ENCODE peak calls at places on chromosomes 13 and 19, in five cellular contexts. One of them, this sample, is unnamed.

GRCh38 chr13:99087954-99088491 is 110.2 kb upstream of the DOCK9 start:
- DNase-seq in upper lobe of right lung: peak; percentile 67
- DNase-seq in pancreas: no peak
- DNase-seq in testis: peak; percentile 27
- DNase-seq in neural progenitor cell: peak; percentile 37
- DNase-seq in this sample: no peak

GRCh38 chr13:64347662-64348061 is 2882.5 kb downstream of the PCDH9 start:
- DNase-seq in testis: no peak
- DNase-seq in pancreas: no peak
- DNase-seq in upper lobe of right lung: no peak
- DNase-seq in neural progenitor cell: no peak
- DNase-seq in this sample: no peak

GRCh38 chr13:110712081-110712848 is 1.2 kb upstream of the ING1 start:
- DNase-seq in neural progenitor cell: peak; percentile 95
- DNase-seq in upper lobe of right lung: peak; percentile 94
- DNase-seq in testis: peak; percentile 92
- DNase-seq in pancreas: peak; percentile 91
- DNase-seq in this sample: peak; percentile 91

GRCh38 chr13:77563110-77563509 is 27.6 kb downstream of the SCEL start:
- DNase-seq in upper lobe of right lung: no peak
- DNase-seq in neural progenitor cell: no peak
- DNase-seq in testis: no peak
- DNase-seq in pancreas: no peak
- DNase-seq in this sample: no peak

GRCh38 chr13:20461481-20461859 is 64.2 kb downstream of the CRYL1 start:
- DNase-seq in pancreas: no peak
- DNase-seq in neural progenitor cell: no peak
- DNase-seq in upper lobe of right lung: no peak
- DNase-seq in testis: no peak
- DNase-seq in this sample: no peak

GRCh38 chr13:28744656-28745055 is 25.9 kb upstream of the SLC46A3 start:
- DNase-seq in pancreas: no peak
- DNase-seq in upper lobe of right lung: no peak
- DNase-seq in testis: no peak
- DNase-seq in neural progenitor cell: no peak
- DNase-seq in this sample: no peak

GRCh38 chr19:29812080-29812880 is 489 bp downstream of the CCNE1 start:
- DNase-seq in testis: no peak
- DNase-seq in upper lobe of right lung: peak; percentile 66
- DNase-seq in neural progenitor cell: peak; percentile 53
- DNase-seq in pancreas: peak; percentile 67
- DNase-seq in this sample: peak; percentile 51

GRCh38 chr13:99663908-99664307 is 162.6 kb downstream of the TM9SF2 start:
- DNase-seq in neural progenitor cell: no peak
- DNase-seq in testis: no peak
- DNase-seq in pancreas: no peak
- DNase-seq in upper lobe of right lung: no peak
- DNase-seq in this sample: no peak

GRCh38 chr13:60572003-60572792 is 175.2 kb downstream of the TDRD3 start:
- DNase-seq in testis: no peak
- DNase-seq in pancreas: no peak
- DNase-seq in upper lobe of right lung: no peak
- DNase-seq in neural progenitor cell: peak; percentile 20
- DNase-seq in this sample: no peak

GRCh38 chr13:99709134-99709533 is 207.9 kb downstream of the TM9SF2 start:
- DNase-seq in neural progenitor cell: peak; percentile 25
- DNase-seq in testis: no peak
- DNase-seq in pancreas: no peak
- DNase-seq in upper lobe of right lung: no peak
- DNase-seq in this sample: no peak

GRCh38 chr13:44141213-44141724 is 232.4 kb upstream of the SERP2 start:
- DNase-seq in testis: peak; percentile 34
- DNase-seq in neural progenitor cell: peak; percentile 20
- DNase-seq in pancreas: no peak
- DNase-seq in upper lobe of right lung: peak; percentile 64
- DNase-seq in this sample: peak; percentile 54

GRCh38 chr19:36103842-36104552 is 6.9 kb upstream of the OVOL3 start:
- DNase-seq in pancreas: no peak
- DNase-seq in testis: no peak
- DNase-seq in upper lobe of right lung: no peak
- DNase-seq in neural progenitor cell: no peak
- DNase-seq in this sample: no peak

GRCh38 chr19:799076-799881 is 2.0 kb downstream of the PTBP1 start:
- DNase-seq in upper lobe of right lung: no peak
- DNase-seq in testis: no peak
- DNase-seq in pancreas: peak; percentile 65
- DNase-seq in neural progenitor cell: peak; percentile 79
- DNase-seq in this sample: no peak

GRCh38 chr19:6161271-6161850 is 25.9 kb downstream of the ACSBG2 start:
- DNase-seq in upper lobe of right lung: peak; percentile 67
- DNase-seq in neural progenitor cell: peak; percentile 12
- DNase-seq in testis: peak; percentile 67
- DNase-seq in pancreas: no peak
- DNase-seq in this sample: peak; percentile 68

GRCh38 chr19:14599548-14600147 is 16.8 kb downstream of the CLEC17A start:
- DNase-seq in pancreas: no peak
- DNase-seq in upper lobe of right lung: no peak
- DNase-seq in testis: no peak
- DNase-seq in neural progenitor cell: no peak
- DNase-seq in this sample: no peak

GRCh38 chr13:45521292-45521691 is 56.6 kb downstream of the COG3 start:
- DNase-seq in testis: no peak
- DNase-seq in neural progenitor cell: no peak
- DNase-seq in pancreas: no peak
- DNase-seq in upper lobe of right lung: no peak
- DNase-seq in this sample: no peak

GRCh38 chr13:27634791-27635190 is 13.1 kb downstream of the POLR1D start:
- DNase-seq in pancreas: no peak
- DNase-seq in upper lobe of right lung: no peak
- DNase-seq in testis: no peak
- DNase-seq in neural progenitor cell: no peak
- DNase-seq in this sample: no peak

GRCh38 chr13:57666554-57666953 is 35.0 kb downstream of the PCDH17 start:
- DNase-seq in pancreas: no peak
- DNase-seq in upper lobe of right lung: no peak
- DNase-seq in neural progenitor cell: peak; percentile 12
- DNase-seq in testis: no peak
- DNase-seq in this sample: no peak

GRCh38 chr19:2724148-2724557 is 3.0 kb upstream of the DIRAS1 start:
- DNase-seq in pancreas: no peak
- DNase-seq in neural progenitor cell: no peak
- DNase-seq in testis: no peak
- DNase-seq in upper lobe of right lung: no peak
- DNase-seq in this sample: no peak

GRCh38 chr19:16025108-16026101 is 50.9 kb upstream of the TPM4 start:
- DNase-seq in upper lobe of right lung: peak; percentile 58
- DNase-seq in pancreas: no peak
- DNase-seq in neural progenitor cell: peak; percentile 36
- DNase-seq in testis: peak; percentile 64
- DNase-seq in this sample: no peak

GRCh38 chr13:36329355-36329754 is 16.8 kb downstream of the SPART start:
- DNase-seq in neural progenitor cell: no peak
- DNase-seq in testis: no peak
- DNase-seq in pancreas: no peak
- DNase-seq in upper lobe of right lung: no peak
- DNase-seq in this sample: no peak
- H3K36me3 ChIP-seq in neural progenitor cell: peaks cover 5% of the 10 kb centered on the region
- H3K36me3 ChIP-seq in testis: no peaks in the 10 kb centered on the region
- H3K36me3 ChIP-seq in pancreas: no peaks in the 10 kb centered on the region
- H3K36me3 ChIP-seq in upper lobe of right lung: peaks cover 73% of the 10 kb centered on the region
- H3K36me3 ChIP-seq in this sample: peaks cover 75% of the 10 kb centered on the region

GRCh38 chr13:97928306-97928705 is 25.2 kb upstream of the IPO5 start:
- DNase-seq in testis: no peak
- DNase-seq in pancreas: no peak
- DNase-seq in neural progenitor cell: no peak
- DNase-seq in upper lobe of right lung: no peak
- DNase-seq in this sample: no peak
- H3K36me3 ChIP-seq in testis: no peaks in the 10 kb centered on the region
- H3K36me3 ChIP-seq in pancreas: no peaks in the 10 kb centered on the region
- H3K36me3 ChIP-seq in neural progenitor cell: no peaks in the 10 kb centered on the region
- H3K36me3 ChIP-seq in upper lobe of right lung: no peaks in the 10 kb centered on the region
- H3K36me3 ChIP-seq in this sample: no peaks in the 10 kb centered on the region

DNA sequence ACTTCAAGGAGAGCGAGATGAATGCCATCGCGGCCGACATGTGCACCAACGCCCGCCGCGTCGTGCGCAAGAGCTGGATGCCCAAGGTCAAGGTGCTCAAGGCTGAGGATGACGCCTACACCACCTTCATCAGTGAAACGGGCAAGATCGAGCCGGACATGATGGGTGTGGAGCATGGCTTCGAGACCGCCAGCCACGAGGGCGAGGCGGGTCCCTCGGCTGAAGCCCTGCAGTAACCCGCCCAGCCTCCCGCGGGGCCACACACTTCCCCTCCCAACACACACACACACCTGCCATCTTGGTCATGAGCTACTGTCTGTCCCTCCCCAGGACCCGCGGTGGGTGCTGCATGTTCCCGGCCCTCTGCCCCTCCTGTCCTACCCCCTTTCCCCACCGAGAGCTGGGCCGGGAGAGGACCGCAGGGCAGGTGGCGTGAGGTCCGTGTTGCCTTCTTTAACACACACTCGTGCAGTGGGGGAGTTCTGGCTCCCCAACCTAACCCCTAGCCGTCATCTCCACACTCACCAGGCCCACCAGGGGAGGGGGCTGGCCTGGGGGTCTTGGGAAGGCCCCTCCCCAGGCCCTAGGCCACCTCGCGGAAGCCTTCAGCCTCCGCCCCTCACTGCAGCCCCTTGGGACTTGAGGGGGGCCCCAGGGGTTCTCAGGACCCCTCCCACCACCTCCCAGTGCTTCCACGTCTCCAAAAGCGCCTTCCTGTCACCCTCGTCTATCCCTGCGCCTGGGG is 11.8 kb downstream of the STX10 start:
- DNase-seq in neural progenitor cell: no peak
- DNase-seq in upper lobe of right lung: no peak
- DNase-seq in pancreas: no peak
- DNase-seq in testis: no peak
- DNase-seq in this sample: no peak
- H3K36me3 ChIP-seq in neural progenitor cell: no peaks in the 10 kb centered on the region
- H3K36me3 ChIP-seq in upper lobe of right lung: peaks cover 34% of the 10 kb centered on the region
- H3K36me3 ChIP-seq in pancreas: peaks cover 8% of the 10 kb centered on the region
- H3K36me3 ChIP-seq in testis: no peaks in the 10 kb centered on the region
- H3K36me3 ChIP-seq in this sample: peaks cover 48% of the 10 kb centered on the region

DNA sequence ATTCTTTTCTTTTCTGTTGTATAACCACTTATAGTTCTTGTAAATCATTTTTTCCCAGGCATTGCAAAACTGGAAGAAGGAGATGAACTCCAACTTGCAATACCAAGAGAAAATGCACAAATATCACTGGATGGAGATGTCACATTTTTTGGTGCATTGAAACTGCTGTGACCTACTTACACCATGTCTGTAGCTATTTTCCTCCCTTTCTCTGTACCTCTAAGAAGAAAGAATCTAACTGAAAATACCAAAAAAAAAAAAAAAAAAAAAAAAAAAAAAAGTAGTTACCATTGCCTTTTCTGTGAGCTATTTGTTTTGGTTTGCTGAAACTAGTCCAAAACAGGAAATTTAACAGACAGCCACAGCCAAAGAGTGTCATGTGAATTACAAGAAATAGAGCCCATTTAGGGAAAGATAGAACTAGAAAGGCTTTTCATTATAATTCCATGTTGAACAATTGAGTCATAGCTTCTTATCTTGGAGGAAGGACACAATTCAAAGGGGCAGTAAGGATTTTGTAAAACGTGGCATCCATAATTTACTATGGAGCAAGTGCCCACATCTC is 37.3 kb downstream of the TNFSF13B start:
- DNase-seq in neural progenitor cell: no peak
- DNase-seq in upper lobe of right lung: no peak
- DNase-seq in pancreas: no peak
- DNase-seq in testis: no peak
- DNase-seq in this sample: no peak
- H3K36me3 ChIP-seq in neural progenitor cell: no peaks in the 10 kb centered on the region
- H3K36me3 ChIP-seq in upper lobe of right lung: no peaks in the 10 kb centered on the region
- H3K36me3 ChIP-seq in pancreas: no peaks in the 10 kb centered on the region
- H3K36me3 ChIP-seq in testis: no peaks in the 10 kb centered on the region
- H3K36me3 ChIP-seq in this sample: no peaks in the 10 kb centered on the region

DNA sequence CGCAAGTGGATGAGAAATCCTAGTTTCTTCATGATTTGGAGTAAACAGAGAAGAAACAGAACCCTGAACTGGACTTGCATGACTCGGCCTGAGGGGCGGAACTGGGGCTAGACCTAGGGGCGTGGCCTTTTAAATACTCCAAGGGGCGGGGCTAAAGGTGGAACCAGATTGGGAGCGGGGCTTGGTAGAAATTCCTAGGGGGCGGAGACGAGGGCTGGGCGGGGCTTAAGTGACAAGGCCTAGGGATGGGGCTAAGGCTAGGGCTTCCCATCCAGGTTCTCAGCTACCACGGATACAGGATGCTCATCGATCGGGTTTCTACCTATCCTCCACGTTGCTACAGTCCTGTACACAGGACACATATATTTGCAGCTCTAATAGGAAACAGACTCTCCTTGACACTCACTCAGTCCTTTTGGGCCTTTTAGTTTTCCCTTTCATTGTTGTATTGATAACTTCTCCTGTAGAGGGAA is 372 bp upstream of the ZNF699 start:
- DNase-seq in neural progenitor cell: peak; percentile 98
- DNase-seq in pancreas: no peak
- DNase-seq in testis: peak; percentile 97
- DNase-seq in upper lobe of right lung: peak; percentile 94
- DNase-seq in this sample: peak; percentile 94
- H3K36me3 ChIP-seq in neural progenitor cell: no peaks in the 10 kb centered on the region
- H3K36me3 ChIP-seq in pancreas: no peaks in the 10 kb centered on the region
- H3K36me3 ChIP-seq in testis: no peaks in the 10 kb centered on the region
- H3K36me3 ChIP-seq in upper lobe of right lung: no peaks in the 10 kb centered on the region
- H3K36me3 ChIP-seq in this sample: no peaks in the 10 kb centered on the region

This sample was measured in lower lobe of right lung.